ENCODE peak calls at places on chromosome 15, in seven cellular contexts. One of them, this sample, is unnamed.

GRCh38 chr15:83046558-83047127 is 20.4 kb downstream of the BTBD1 start:
- DNase-seq in AG04450: no peak
- DNase-seq in stomach: no peak
- DNase-seq in IMR-90: peak
- DNase-seq in CD8-positive, alpha-beta memory T cell: no peak
- DNase-seq in right lobe of liver: no peak
- DNase-seq in psoas muscle: no peak
- DNase-seq in this sample: no peak

GRCh38 chr15:101120473-101120872 is 131.4 kb downstream of the CHSY1 start:
- DNase-seq in stomach: no peak
- DNase-seq in IMR-90: no peak
- DNase-seq in psoas muscle: no peak
- DNase-seq in AG04450: no peak
- DNase-seq in right lobe of liver: no peak
- DNase-seq in CD8-positive, alpha-beta memory T cell: no peak
- DNase-seq in this sample: no peak

GRCh38 chr15:65828566-65828965 is 36.5 kb upstream of the DENND4A start:
- DNase-seq in psoas muscle: no peak
- DNase-seq in IMR-90: no peak
- DNase-seq in right lobe of liver: no peak
- DNase-seq in stomach: no peak
- DNase-seq in CD8-positive, alpha-beta memory T cell: no peak
- DNase-seq in AG04450: no peak
- DNase-seq in this sample: no peak

GRCh38 chr15:75043509-75044257 is 20.3 kb downstream of the PPCDC start:
- DNase-seq in stomach: peak
- DNase-seq in IMR-90: peak
- DNase-seq in right lobe of liver: peak
- DNase-seq in psoas muscle: peak
- DNase-seq in AG04450: peak
- DNase-seq in CD8-positive, alpha-beta memory T cell: no peak
- DNase-seq in this sample: peak

GRCh38 chr15:71651750-71652186 is 158.6 kb upstream of the NR2E3 start:
- DNase-seq in stomach: peak
- DNase-seq in psoas muscle: no peak
- DNase-seq in right lobe of liver: no peak
- DNase-seq in AG04450: peak
- DNase-seq in IMR-90: peak
- DNase-seq in CD8-positive, alpha-beta memory T cell: no peak
- DNase-seq in this sample: peak

GRCh38 chr15:65476942-65477341 is 40.5 kb downstream of the DPP8 start:
- DNase-seq in stomach: no peak
- DNase-seq in CD8-positive, alpha-beta memory T cell: no peak
- DNase-seq in psoas muscle: peak
- DNase-seq in IMR-90: peak
- DNase-seq in AG04450: peak
- DNase-seq in right lobe of liver: no peak
- DNase-seq in this sample: peak

GRCh38 chr15:40776537-40777141 is 6.9 kb downstream of the C15orf62 start:
- DNase-seq in right lobe of liver: peak
- DNase-seq in AG04450: no peak
- DNase-seq in IMR-90: peak
- DNase-seq in psoas muscle: peak
- DNase-seq in stomach: peak
- DNase-seq in CD8-positive, alpha-beta memory T cell: peak
- DNase-seq in this sample: no peak

GRCh38 chr15:76139368-76140068 is 79.7 kb downstream of the TMEM266 start:
- DNase-seq in stomach: peak
- DNase-seq in IMR-90: peak
- DNase-seq in right lobe of liver: no peak
- DNase-seq in AG04450: peak
- DNase-seq in psoas muscle: peak
- DNase-seq in CD8-positive, alpha-beta memory T cell: peak
- DNase-seq in this sample: peak

GRCh38 chr15:63246691-63247464 is 30.5 kb upstream of the APH1B start:
- DNase-seq in right lobe of liver: no peak
- DNase-seq in CD8-positive, alpha-beta memory T cell: no peak
- DNase-seq in psoas muscle: no peak
- DNase-seq in IMR-90: peak
- DNase-seq in stomach: no peak
- DNase-seq in AG04450: no peak
- DNase-seq in this sample: peak

GRCh38 chr15:95174880-95175279 is 943.5 kb downstream of the MCTP2 start:
- DNase-seq in stomach: no peak
- DNase-seq in AG04450: no peak
- DNase-seq in CD8-positive, alpha-beta memory T cell: no peak
- DNase-seq in IMR-90: no peak
- DNase-seq in right lobe of liver: no peak
- DNase-seq in psoas muscle: no peak
- DNase-seq in this sample: no peak

GRCh38 chr15:27414168-27414870 is 443.3 kb downstream of the GABRG3 start:
- DNase-seq in AG04450: no peak
- DNase-seq in psoas muscle: no peak
- DNase-seq in IMR-90: no peak
- DNase-seq in right lobe of liver: no peak
- DNase-seq in stomach: no peak
- DNase-seq in CD8-positive, alpha-beta memory T cell: no peak
- DNase-seq in this sample: no peak

GRCh38 chr15:63332367-63333078 is 49.1 kb downstream of the CA12 start:
- DNase-seq in CD8-positive, alpha-beta memory T cell: no peak
- DNase-seq in AG04450: peak
- DNase-seq in stomach: no peak
- DNase-seq in psoas muscle: no peak
- DNase-seq in IMR-90: peak
- DNase-seq in right lobe of liver: no peak
- DNase-seq in this sample: no peak

GRCh38 chr15:80418892-80419537 is 14.8 kb downstream of the ARNT2 start:
- DNase-seq in IMR-90: peak
- DNase-seq in CD8-positive, alpha-beta memory T cell: no peak
- DNase-seq in right lobe of liver: no peak
- DNase-seq in psoas muscle: no peak
- DNase-seq in stomach: no peak
- DNase-seq in AG04450: peak
- DNase-seq in this sample: peak

GRCh38 chr15:74328331-74329056 is 39.0 kb downstream of the CYP11A1 start:
- DNase-seq in IMR-90: no peak
- DNase-seq in CD8-positive, alpha-beta memory T cell: no peak
- DNase-seq in right lobe of liver: no peak
- DNase-seq in stomach: no peak
- DNase-seq in AG04450: no peak
- DNase-seq in psoas muscle: no peak
- DNase-seq in this sample: peak

GRCh38 chr15:98771444-98772059 is 123.2 kb downstream of the IGF1R start:
- DNase-seq in AG04450: no peak
- DNase-seq in CD8-positive, alpha-beta memory T cell: no peak
- DNase-seq in stomach: no peak
- DNase-seq in right lobe of liver: no peak
- DNase-seq in IMR-90: peak
- DNase-seq in psoas muscle: no peak
- DNase-seq in this sample: no peak

GRCh38 chr15:83846847-83847246 is 192.9 kb downstream of the ADAMTSL3 start:
- DNase-seq in CD8-positive, alpha-beta memory T cell: no peak
- DNase-seq in stomach: no peak
- DNase-seq in IMR-90: peak
- DNase-seq in AG04450: peak
- DNase-seq in right lobe of liver: no peak
- DNase-seq in psoas muscle: no peak
- DNase-seq in this sample: peak

GRCh38 chr15:66072616-66073361 is 180.8 kb downstream of the MEGF11 start:
- DNase-seq in stomach: no peak
- DNase-seq in IMR-90: no peak
- DNase-seq in AG04450: no peak
- DNase-seq in right lobe of liver: no peak
- DNase-seq in CD8-positive, alpha-beta memory T cell: no peak
- DNase-seq in psoas muscle: no peak
- DNase-seq in this sample: no peak

GRCh38 chr15:95262866-95263564 is 1031.7 kb downstream of the MCTP2 start:
- DNase-seq in AG04450: no peak
- DNase-seq in CD8-positive, alpha-beta memory T cell: no peak
- DNase-seq in right lobe of liver: no peak
- DNase-seq in IMR-90: peak
- DNase-seq in stomach: no peak
- DNase-seq in psoas muscle: no peak
- DNase-seq in this sample: no peak

DNA sequence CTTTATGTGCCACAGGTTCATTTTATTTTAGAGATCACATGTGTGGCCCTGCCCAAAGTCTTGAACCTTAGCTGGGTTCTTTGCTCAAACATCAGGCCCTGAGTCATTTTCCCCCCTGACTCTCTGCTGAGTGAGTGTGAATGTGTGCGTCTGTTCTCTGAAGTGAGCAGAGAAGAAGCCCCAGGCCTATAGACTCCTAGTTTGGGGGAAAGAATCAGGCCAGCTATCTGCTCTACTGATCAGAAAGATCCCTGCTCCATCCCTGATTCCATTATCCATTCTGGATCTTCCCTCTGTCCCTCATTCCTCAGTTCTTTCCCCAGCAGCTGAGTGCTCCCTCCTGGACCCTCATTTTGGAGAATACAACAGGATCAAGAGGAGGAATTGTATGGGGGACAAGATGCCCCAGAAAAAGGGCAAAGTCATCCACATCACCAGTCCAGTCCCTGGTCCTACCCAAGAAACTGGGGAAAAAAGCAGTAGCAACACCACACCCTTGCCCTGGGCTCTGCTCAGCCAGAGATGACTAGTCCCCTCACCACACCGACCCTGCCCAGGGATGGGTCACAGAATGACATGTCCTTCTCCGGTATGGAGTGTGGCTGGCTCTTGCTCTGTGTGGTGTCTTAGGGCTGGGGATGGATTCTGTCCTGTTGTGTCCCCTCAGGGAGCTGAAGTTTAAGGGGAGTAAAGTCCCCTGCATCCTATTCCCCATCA is 3.2 kb downstream of the DUOX1 start:
- DNase-seq in stomach: no peak
- DNase-seq in CD8-positive, alpha-beta memory T cell: no peak
- DNase-seq in IMR-90: no peak
- DNase-seq in right lobe of liver: no peak
- DNase-seq in AG04450: no peak
- DNase-seq in psoas muscle: no peak
- DNase-seq in this sample: no peak
- H3K4me3 ChIP-seq in stomach: no peak
- H3K4me3 ChIP-seq in CD8-positive, alpha-beta memory T cell: no peak
- H3K4me3 ChIP-seq in IMR-90: no peak
- H3K4me3 ChIP-seq in right lobe of liver: no peak
- H3K4me3 ChIP-seq in AG04450: no peak
- H3K4me3 ChIP-seq in psoas muscle: no peak
- H3K4me3 ChIP-seq in this sample: no peak

GRCh38 chr15:56906766-56907165 is 11.7 kb upstream of the TCF12 start:
- DNase-seq in CD8-positive, alpha-beta memory T cell: no peak
- DNase-seq in stomach: no peak
- DNase-seq in right lobe of liver: no peak
- DNase-seq in AG04450: no peak
- DNase-seq in psoas muscle: no peak
- DNase-seq in IMR-90: no peak
- DNase-seq in this sample: no peak
- H3K4me3 ChIP-seq in CD8-positive, alpha-beta memory T cell: peak
- H3K4me3 ChIP-seq in stomach: no peak
- H3K4me3 ChIP-seq in right lobe of liver: no peak
- H3K4me3 ChIP-seq in AG04450: no peak
- H3K4me3 ChIP-seq in psoas muscle: no peak
- H3K4me3 ChIP-seq in IMR-90: no peak
- H3K4me3 ChIP-seq in this sample: no peak

GRCh38 chr15:49370782-49371181 is 52.3 kb upstream of the FGF7 start:
- DNase-seq in psoas muscle: no peak
- DNase-seq in AG04450: no peak
- DNase-seq in IMR-90: peak
- DNase-seq in right lobe of liver: no peak
- DNase-seq in stomach: no peak
- DNase-seq in CD8-positive, alpha-beta memory T cell: no peak
- DNase-seq in this sample: peak
- H3K4me3 ChIP-seq in psoas muscle: no peak
- H3K4me3 ChIP-seq in AG04450: no peak
- H3K4me3 ChIP-seq in IMR-90: no peak
- H3K4me3 ChIP-seq in right lobe of liver: no peak
- H3K4me3 ChIP-seq in stomach: no peak
- H3K4me3 ChIP-seq in CD8-positive, alpha-beta memory T cell: no peak
- H3K4me3 ChIP-seq in this sample: no peak

DNA sequence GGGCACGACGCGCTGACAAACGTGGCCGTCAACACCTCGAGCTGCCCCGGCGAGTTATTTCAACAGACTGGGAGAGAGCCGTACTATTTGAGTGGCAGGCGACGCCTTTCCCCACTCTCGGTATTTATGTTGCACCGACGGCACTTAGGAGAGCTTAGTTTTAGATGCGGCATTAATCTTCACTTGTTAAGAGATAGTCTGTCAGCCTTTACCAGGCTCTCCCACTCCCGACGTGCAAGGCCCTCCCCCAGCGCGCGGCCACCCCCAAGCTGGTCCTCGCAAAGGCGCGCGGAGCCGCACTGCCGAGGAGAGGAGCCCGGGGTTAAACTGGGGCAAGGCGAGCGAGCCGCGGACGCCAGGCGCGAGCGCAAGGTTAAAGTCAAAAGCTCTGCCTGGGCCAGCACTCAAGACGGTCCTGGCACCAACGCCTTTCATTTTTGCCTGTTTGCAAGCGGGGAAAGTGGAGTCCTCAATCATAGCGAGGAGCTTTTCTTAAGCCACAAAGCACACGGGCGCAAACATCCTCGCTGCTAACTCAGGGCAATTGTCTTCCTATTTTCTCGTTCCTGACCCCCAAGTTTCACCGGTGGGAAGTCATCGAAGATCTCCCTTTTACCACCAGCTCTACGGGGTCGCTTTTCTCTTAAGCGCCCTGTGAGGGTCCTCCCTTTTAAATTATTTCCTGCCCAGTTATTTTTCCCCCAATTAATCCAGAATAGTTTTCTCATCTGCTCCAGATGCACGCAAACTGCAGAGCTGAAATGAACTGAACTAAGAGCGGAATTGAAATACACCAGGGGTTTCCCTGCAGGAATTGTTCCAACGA is 86.6 kb downstream of the NR2F2 start:
- DNase-seq in CD8-positive, alpha-beta memory T cell: no peak
- DNase-seq in AG04450: no peak
- DNase-seq in right lobe of liver: no peak
- DNase-seq in psoas muscle: no peak
- DNase-seq in stomach: peak
- DNase-seq in IMR-90: peak
- DNase-seq in this sample: peak
- H3K4me3 ChIP-seq in CD8-positive, alpha-beta memory T cell: no peak
- H3K4me3 ChIP-seq in AG04450: peak
- H3K4me3 ChIP-seq in right lobe of liver: peak
- H3K4me3 ChIP-seq in psoas muscle: peak
- H3K4me3 ChIP-seq in stomach: peak
- H3K4me3 ChIP-seq in IMR-90: peak
- H3K4me3 ChIP-seq in this sample: peak

GRCh38 chr15:92109485-92109884 is 256.0 kb downstream of the SLCO3A1 start:
- DNase-seq in AG04450: no peak
- DNase-seq in stomach: no peak
- DNase-seq in psoas muscle: no peak
- DNase-seq in IMR-90: no peak
- DNase-seq in right lobe of liver: no peak
- DNase-seq in CD8-positive, alpha-beta memory T cell: no peak
- DNase-seq in this sample: no peak
- H3K4me3 ChIP-seq in AG04450: no peak
- H3K4me3 ChIP-seq in stomach: no peak
- H3K4me3 ChIP-seq in psoas muscle: no peak
- H3K4me3 ChIP-seq in IMR-90: no peak
- H3K4me3 ChIP-seq in right lobe of liver: no peak
- H3K4me3 ChIP-seq in CD8-positive, alpha-beta memory T cell: no peak
- H3K4me3 ChIP-seq in this sample: no peak

This sample was measured in NB4.